ENCODE peak calls at places on chromosomes 11 and 22, in five cellular contexts. D is stimulated activated CD4-positive, alpha-beta T cell treated with anti-CD3 and anti-CD28 coated beads, Interleukin-2, amount 100 ng/mL, for 24 hours; V is HuH-7.5; B is mammary epithelial cell; A is amygdala. L is an unnamed sample.

GRCh38 chr22:43931771-43932170 is 8.2 kb downstream of the PNPLA3 start:
- DNase-seq in D (no peak), V (no peak), B (no peak), A (no peak), L (no peak)

GRCh38 chr11:70070736-70071135 is 7.4 kb upstream of the ANO1 start:
- DNase-seq in D (no peak), V (no peak), B (no peak), A (no peak), L (no peak)

GRCh38 chr11:93573184-93573583 is 30.0 kb upstream of the SMCO4 start:
- DNase-seq in D (no peak), V (no peak), B (no peak), A (no peak), L (no peak)

GRCh38 chr11:45745065-45745811 is 59.7 kb upstream of the SLC35C1 start:
- DNase-seq in D (no peak), V (no peak), B (no peak), A (peak), L (no peak)

GRCh38 chr11:64844330-64845124 is at the start of gene CDC42BPG:
- DNase-seq in D (peak), V (peak), B (peak), A (peak), L (peak)

GRCh38 chr22:33710326-33710725 is 209.9 kb downstream of the LARGE1 start:
- DNase-seq in D (no peak), V (no peak), B (no peak), A (no peak), L (no peak)

GRCh38 chr11:77200869-77201268 is 72.8 kb downstream of the MYO7A start:
- DNase-seq in D (no peak), V (no peak), B (no peak), A (no peak), L (no peak)

GRCh38 chr11:124467376-124468061 is 22.0 kb upstream of the OR8B8 start:
- DNase-seq in D (no peak), V (no peak), B (no peak), A (no peak), L (no peak)

GRCh38 chr11:2580061-2580421 is 119.8 kb downstream of the KCNQ1OT1 start:
- DNase-seq in D (no peak), V (no peak), B (no peak), A (no peak), L (no peak)